ENCODE peak calls at places on chromosomes 1 and 21, in eight cellular contexts. L is GM03348; F is activated T-cell treated with anti-CD3 and anti-CD28 coated beads for 1 hour; N is T-helper 2 cell; V is NCI-H226; G is COR-L47; T is AML-193; M is activated CD4-positive, CD25-positive, alpha-beta regulatory T cell treated with anti-CD3 and anti-CD28 coated beads, Interleukin-2, amount 50 U/mL, for 72 hours. I is an unnamed sample.

GRCh38 chr1:210647406-210648333 is 319.0 kb downstream of the HHAT start:
- DNase-seq in L (peak; percentile 36), F (no peak), N (no peak), V (peak; percentile 19), G (no peak), T (no peak), M (no peak), I (no peak)

GRCh38 chr1:50147451-50147850 is 38.7 kb downstream of the ELAVL4 start:
- DNase-seq in L (no peak), F (no peak), N (no peak), V (no peak), G (no peak), T (no peak), M (no peak), I (no peak)

GRCh38 chr1:220113136-220113695 is 19.3 kb downstream of the IARS2 start:
- DNase-seq in L (peak; percentile 35), F (no peak), N (no peak), V (no peak), G (peak; percentile 7), T (peak; percentile 19), M (no peak), I (no peak)

GRCh38 chr21:42764443-42764760 is 111.0 kb downstream of the PDE9A start:
- DNase-seq in L (no peak), F (no peak), N (no peak), V (no peak), G (no peak), T (no peak), M (no peak), I (no peak)

GRCh38 chr1:25654109-25654660 is 37.6 kb downstream of the MAN1C1 start:
- DNase-seq in L (no peak), F (no peak), N (no peak), V (no peak), G (no peak), T (no peak), M (no peak), I (no peak)

GRCh38 chr1:77556045-77556444 is 126.4 kb downstream of the ZZZ3 start:
- DNase-seq in L (no peak), F (no peak), N (no peak), V (no peak), G (no peak), T (no peak), M (no peak), I (no peak)

GRCh38 chr1:235675152-235675890 is 25.7 kb upstream of the GNG4 start:
- DNase-seq in L (no peak), F (no peak), N (no peak), V (no peak), G (no peak), T (no peak), M (no peak), I (peak; percentile 11)

GRCh38 chr1:85935234-85935633 is 221.3 kb downstream of the COL24A1 start:
- DNase-seq in L (no peak), F (no peak), N (no peak), V (no peak), G (no peak), T (no peak), M (no peak), I (no peak)

GRCh38 chr1:14300991-14301703 is 297.3 kb upstream of the KAZN start:
- DNase-seq in L (no peak), F (no peak), N (no peak), V (no peak), G (no peak), T (no peak), M (no peak), I (peak; percentile 81)

GRCh38 chr1:182628657-182629056 is 24.5 kb upstream of the RGS16 start:
- DNase-seq in L (no peak), F (no peak), N (no peak), V (no peak), G (no peak), T (no peak), M (no peak), I (no peak)

I was measured in foreskin keratinocyte.